ENCODE peak calls at places on chromosomes 2 and 18, in six cellular contexts. A, O, D, V, Y and C are unnamed samples.
A peak's percentile ranks its signal among the peaks of the same experiment; 100 is the strongest.

GRCh38 chr18:37435150-37435872 is 130.3 kb downstream of the CELF4 start:
- DNase-seq in A (no peak), O (no peak), D (no peak), V (no peak), Y (no peak), C (no peak)

GRCh38 chr2:127454595-127455565 is 36.7 kb downstream of the PROC start:
- DNase-seq in A (peak; percentile 86), O (no peak), V (no peak), D (no peak), Y (no peak), C (no peak)

GRCh38 chr2:42161444-42161843 is 7.7 kb upstream of the EML4 start:
- DNase-seq in Y (no peak), V (no peak), A (no peak), O (no peak), D (no peak), C (no peak)

GRCh38 chr2:237527766-237528165 is 38.6 kb upstream of the PRLH start:
- DNase-seq in A (no peak), D (no peak), Y (no peak), O (no peak), V (no peak), C (no peak)

GRCh38 chr2:37343537-37344434 is 644 bp upstream of the QPCT start:
- DNase-seq in V (peak; percentile 47), Y (no peak), O (peak; percentile 32), D (peak; percentile 30), A (no peak), C (no peak)

GRCh38 chr2:127619901-127620705 is 25.9 kb upstream of the GPR17 start:
- DNase-seq in A (peak; percentile 18), Y (no peak), O (no peak), V (no peak), D (peak; percentile 1), C (no peak)

GRCh38 chr18:5891361-5892215 is 3.7 kb downstream of the TMEM200C start:
- DNase-seq in A (no peak), D (no peak), O (peak; percentile 12), V (no peak), Y (no peak), C (no peak)

GRCh38 chr2:181891258-181891965 is at the start of gene ITPRID2:
- DNase-seq in D (peak; percentile 89), A (peak; percentile 91), Y (peak; percentile 73), V (peak; percentile 76), O (peak; percentile 92), C (peak; percentile 86)

DNA sequence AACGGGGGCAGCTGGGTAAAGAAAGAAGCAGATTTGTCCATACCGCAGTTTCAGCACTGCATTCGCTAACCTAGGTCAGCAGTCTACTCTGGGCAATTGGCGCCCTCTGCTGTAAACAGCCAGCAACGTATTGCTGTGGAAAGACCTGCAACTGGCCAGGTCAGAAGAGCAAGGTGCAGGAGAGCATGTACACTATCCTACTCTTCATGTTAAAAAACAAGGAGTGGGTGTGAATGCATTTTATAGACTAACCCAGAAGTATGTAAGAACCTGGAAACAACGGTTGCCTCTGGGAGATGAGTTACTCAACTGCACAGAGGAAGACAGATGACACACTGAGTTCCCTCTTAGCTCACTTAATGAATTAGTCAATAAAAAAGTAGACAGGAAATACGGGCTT is 6.2 kb downstream of the MRPS5 start:
- DNase-seq in D (peak; percentile 56), O (peak; percentile 36), V (peak; percentile 30), Y (peak; percentile 73), A (peak; percentile 77), C (peak; percentile 67)
- TF ChIP-seq CTCF in D (peak; percentile 79), O (peak; percentile 73), V (peak; percentile 40), Y (peak; percentile 47), A (peak; percentile 63), C (peak; percentile 64)

GRCh38 chr2:240167588-240167880 is 27.1 kb upstream of the OTOS start:
- DNase-seq in D (no peak), Y (no peak), O (no peak), V (no peak), A (no peak), C (no peak)
- H3K27me3 ChIP-seq in D (no peaks in the 10 kb centered on the region), Y (no peaks in the 10 kb centered on the region), O (no peaks in the 10 kb centered on the region), V (no peaks in the 10 kb centered on the region), A (peaks cover 12% of the 10 kb centered on the region), C (no peaks in the 10 kb centered on the region)

GRCh38 chr2:68765739-68766377 is 31.2 kb downstream of the ARHGAP25 start:
- DNase-seq in O (no peak), Y (no peak), V (no peak), D (no peak), A (no peak), C (no peak)
- TF ChIP-seq CTCF in O (no peak), Y (no peak), V (no peak), D (no peak), A (no peak), C (no peak)

GRCh38 chr2:203566161-203566560 is 31.1 kb upstream of the RAPH1 start:
- DNase-seq in A (no peak), O (no peak), V (no peak), D (no peak), Y (no peak), C (no peak)
- H3K27me3 ChIP-seq in A (no peaks in the 10 kb centered on the region), O (no peaks in the 10 kb centered on the region), V (no peaks in the 10 kb centered on the region), D (no peaks in the 10 kb centered on the region), Y (no peaks in the 10 kb centered on the region), C (no peaks in the 10 kb centered on the region)

GRCh38 chr2:215554689-215555088 is 118.8 kb upstream of the FN1 start:
- DNase-seq in A (no peak), D (no peak), O (no peak), V (no peak), Y (no peak), C (no peak)

GRCh38 chr2:215552144-215552580 is 116.3 kb upstream of the FN1 start:
- DNase-seq in A (no peak), D (no peak), V (no peak), Y (no peak), O (no peak), C (no peak)

GRCh38 chr2:215556979-215557378 is 121.1 kb upstream of the FN1 start:
- DNase-seq in O (no peak), V (no peak), A (no peak), Y (no peak), D (no peak), C (no peak)

GRCh38 chr2:215550331-215550730 is 114.5 kb upstream of the FN1 start:
- DNase-seq in A (no peak), Y (no peak), D (no peak), O (no peak), V (no peak), C (no peak)

DNA sequence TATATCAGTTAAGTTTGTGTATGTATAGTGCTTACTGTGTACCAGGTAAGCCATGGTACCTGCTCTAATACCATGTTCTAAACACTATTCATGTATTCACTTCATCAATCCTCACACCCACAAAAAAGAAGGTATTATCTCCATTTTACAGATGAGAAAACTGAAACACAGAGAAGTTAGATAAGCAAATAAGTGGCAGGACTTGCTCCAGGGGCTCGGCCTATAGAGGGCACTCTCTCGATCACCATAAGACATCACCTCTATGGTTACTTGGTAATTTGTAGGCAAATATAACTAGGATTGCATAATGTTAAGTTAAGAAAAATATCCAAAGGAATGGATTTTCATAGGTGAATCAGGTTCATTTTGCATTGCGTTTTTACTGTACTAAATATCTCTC is 118.1 kb upstream of the FN1 start:
- DNase-seq in O (no peak), D (no peak), A (no peak), Y (no peak), V (no peak), C (no peak)
- TF ChIP-seq CTCF in O (no peak), D (no peak), A (no peak), Y (no peak), V (no peak), C (no peak)

GRCh38 chr2:177747384-177747783 is 325.2 kb downstream of the PDE11A start:
- DNase-seq in O (no peak), A (no peak), V (no peak), D (no peak), Y (no peak), C (no peak)
- H3K27me3 ChIP-seq in O (no peaks in the 10 kb centered on the region), A (no peaks in the 10 kb centered on the region), V (no peaks in the 10 kb centered on the region), D (no peaks in the 10 kb centered on the region), Y (no peaks in the 10 kb centered on the region), C (no peaks in the 10 kb centered on the region)